ENCODE peak calls at places on chromosomes 1 and 21, in nine cellular contexts. E is mesendoderm; B is A673; D is osteoblast; I is CD8-positive, alpha-beta memory T cell; U is CD4-positive, alpha-beta T cell; V is CD8-positive, alpha-beta T cell; T is PC-3; N is heart right ventricle. P is an unnamed sample.

GRCh38 chr1:4057603-4058002 is 157.5 kb upstream of the C1orf174 start:
- DNase-seq in N (no peak), U (no peak), I (no peak), D (no peak), E (no peak), T (no peak), V (no peak), B (no peak), P (no peak)

GRCh38 chr1:238681021-238681420 is 705.3 kb upstream of the CHRM3 start:
- DNase-seq in B (no peak), I (no peak), U (no peak), E (no peak), T (peak), D (peak), N (no peak), V (no peak), P (no peak)

GRCh38 chr1:146012703-146013565 is 8.6 kb downstream of the HJV start:
- DNase-seq in V (peak), U (peak), N (no peak), B (peak), T (peak), E (peak), D (peak), I (peak), P (no peak)

GRCh38 chr1:184254849-184255248 is 132.0 kb upstream of the C1orf21 start:
- DNase-seq in T (no peak), I (no peak), D (no peak), B (no peak), U (no peak), V (no peak), E (peak), N (no peak), P (no peak)

GRCh38 chr1:228276361-228276831 is 68.6 kb downstream of the OBSCN start:
- DNase-seq in T (no peak), N (peak), D (no peak), I (no peak), V (no peak), U (no peak), E (no peak), B (no peak), P (peak)

GRCh38 chr21:14616303-14617039 is 70.4 kb upstream of the SAMSN1 start:
- DNase-seq in D (no peak), V (no peak), N (no peak), I (no peak), T (peak), U (no peak), E (peak), B (no peak), P (no peak)

GRCh38 chr1:8317647-8318360 is at the start of gene SLC45A1:
- DNase-seq in D (peak), T (peak), U (peak), N (peak), B (peak), E (peak), V (peak), I (peak), P (no peak)

GRCh38 chr1:65924471-65924870 is 131.8 kb downstream of the PDE4B start:
- DNase-seq in B (no peak), I (no peak), T (peak), V (no peak), D (peak), N (no peak), E (peak), U (no peak), P (no peak)

GRCh38 chr21:14403681-14404318 is 20.9 kb upstream of the HSPA13 start:
- DNase-seq in N (no peak), B (peak), V (no peak), E (no peak), T (peak), D (peak), U (no peak), I (no peak), P (no peak)

GRCh38 chr1:162283657-162284056 is 93.0 kb downstream of the SPATA46 start:
- DNase-seq in I (no peak), V (no peak), D (no peak), B (no peak), T (no peak), N (peak), E (no peak), U (no peak), P (no peak)

GRCh38 chr21:20110368-20110767 is 887.8 kb upstream of the NCAM2 start:
- DNase-seq in I (no peak), U (no peak), D (no peak), T (no peak), B (peak), E (no peak), N (no peak), V (no peak), P (no peak)

GRCh38 chr1:19877821-19878636 is 4.2 kb upstream of the OTUD3 start:
- DNase-seq in N (no peak), U (no peak), D (no peak), V (no peak), I (no peak), E (peak), T (no peak), B (peak), P (no peak)

GRCh38 chr21:46210378-46211136 is 18.0 kb downstream of the LSS start:
- DNase-seq in E (peak), B (no peak), U (no peak), I (peak), T (no peak), N (no peak), V (no peak), D (no peak), P (no peak)

GRCh38 chr1:76018045-76018444 is 56.5 kb upstream of the ST6GALNAC3 start:
- DNase-seq in T (no peak), B (no peak), E (no peak), V (no peak), N (no peak), D (no peak), I (no peak), U (no peak), P (no peak)

GRCh38 chr1:31708324-31708723 is 4.5 kb upstream of the COL16A1 start:
- DNase-seq in N (no peak), V (no peak), E (no peak), D (peak), U (no peak), B (no peak), T (no peak), I (no peak), P (no peak)

GRCh38 chr1:223886516-223886921 is 40.8 kb upstream of the TP53BP2 start:
- DNase-seq in D (no peak), T (peak), V (no peak), U (no peak), N (no peak), I (no peak), B (no peak), E (no peak), P (no peak)

GRCh38 chr1:173489149-173489600 is 12.0 kb downstream of the PRDX6 start:
- DNase-seq in V (no peak), T (peak), E (peak), U (no peak), B (no peak), I (no peak), N (no peak), D (no peak), P (no peak)

GRCh38 chr1:243343970-243344749 is 88.3 kb downstream of the SDCCAG8 start:
- DNase-seq in E (peak), U (no peak), I (no peak), N (no peak), V (no peak), T (peak), B (peak), D (no peak), P (no peak)

GRCh38 chr1:162661336-162661735 is 29.1 kb downstream of the DDR2 start:
- DNase-seq in B (no peak), U (no peak), T (no peak), E (no peak), D (peak), V (no peak), I (no peak), N (no peak), P (no peak)

GRCh38 chr1:22738522-22738921 is 27.9 kb downstream of the EPHB2 start:
- DNase-seq in T (peak), B (no peak), V (no peak), D (no peak), I (no peak), E (no peak), N (no peak), U (no peak), P (no peak)

GRCh38 chr1:204345425-204345824 is 14.3 kb downstream of the PLEKHA6 start:
- DNase-seq in B (no peak), D (peak), T (no peak), E (no peak), U (no peak), I (no peak), V (no peak), N (no peak), P (no peak)

GRCh38 chr1:76494807-76495206 is 372.5 kb upstream of the ST6GALNAC5 start:
- DNase-seq in D (no peak), U (no peak), N (no peak), T (no peak), V (no peak), E (no peak), B (no peak), I (no peak), P (no peak)

GRCh38 chr1:88180449-88181108 is 503.5 kb upstream of the PKN2 start:
- DNase-seq in B (peak), V (peak), N (peak), I (peak), E (peak), U (peak), D (peak), T (peak), P (no peak)

GRCh38 chr21:23160914-23161313 is 2162.7 kb downstream of the NCAM2 start:
- DNase-seq in V (no peak), T (peak), E (no peak), D (no peak), U (no peak), N (no peak), B (peak), I (no peak), P (no peak)

GRCh38 chr1:200893411-200893901 is 1.2 kb upstream of the INAVA start:
- DNase-seq in N (no peak), T (peak), D (peak), B (no peak), V (no peak), E (peak), U (no peak), I (peak), P (no peak)

GRCh38 chr1:111596499-111596898 is 23.1 kb upstream of the RAP1A start:
- DNase-seq in B (no peak), D (no peak), N (no peak), T (no peak), U (peak), V (peak), E (no peak), I (peak), P (no peak)

GRCh38 chr1:8239039-8239305 is 78.9 kb upstream of the SLC45A1 start:
- DNase-seq in I (no peak), U (no peak), D (no peak), N (no peak), E (peak), V (no peak), B (peak), T (peak), P (no peak)

GRCh38 chr1:166032163-166032562 is 134.6 kb downstream of the FAM78B start:
- DNase-seq in N (no peak), B (no peak), T (no peak), D (no peak), V (no peak), I (no peak), E (no peak), U (no peak), P (no peak)

GRCh38 chr1:214493126-214493796 is 58.1 kb downstream of the PTPN14 start:
- DNase-seq in B (no peak), N (no peak), V (no peak), T (no peak), D (no peak), U (no peak), E (no peak), I (no peak), P (no peak)

GRCh38 chr1:117629625-117630422 is 24.0 kb downstream of the TENT5C start:
- DNase-seq in I (no peak), N (no peak), E (no peak), U (no peak), V (no peak), T (no peak), D (peak), B (no peak), P (peak)

GRCh38 chr1:214404571-214405213 is 123.7 kb downstream of the SMYD2 start:
- DNase-seq in I (no peak), U (no peak), E (peak), N (no peak), V (no peak), T (peak), B (peak), D (no peak), P (no peak)

GRCh38 chr1:1021010-1021845 is 1.3 kb downstream of the AGRN start:
- DNase-seq in E (peak), B (peak), T (peak), I (no peak), V (no peak), D (peak), U (no peak), N (peak), P (no peak)

DNA sequence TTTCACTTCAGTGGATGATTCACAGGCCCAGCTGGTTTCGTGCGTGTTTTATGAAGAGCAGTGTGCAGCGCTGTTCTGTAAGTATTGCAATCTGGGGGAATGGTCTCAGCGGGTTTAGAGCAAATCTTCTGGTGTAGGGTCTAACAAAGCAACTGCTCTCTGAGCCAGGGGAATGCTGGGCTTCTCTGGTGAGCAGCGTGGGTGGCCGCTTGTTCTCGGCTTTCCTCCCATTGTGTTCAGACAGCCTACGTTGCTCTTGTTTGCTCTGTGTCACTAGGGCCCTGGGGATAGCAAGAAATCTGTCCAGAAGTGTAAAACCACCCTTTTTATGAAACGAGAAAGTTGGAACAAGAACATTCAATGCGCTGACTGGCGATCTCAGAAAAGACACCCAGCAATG is 42.3 kb upstream of the GADD45A start:
- DNase-seq in V (no peak), T (no peak), U (no peak), E (no peak), B (no peak), D (no peak), I (no peak), N (peak), P (no peak)
- H3K27ac ChIP-seq in V (no peak), T (no peak), U (no peak), E (no peak), B (no peak), D (no peak), I (no peak), N (peak), P (no peak)

DNA sequence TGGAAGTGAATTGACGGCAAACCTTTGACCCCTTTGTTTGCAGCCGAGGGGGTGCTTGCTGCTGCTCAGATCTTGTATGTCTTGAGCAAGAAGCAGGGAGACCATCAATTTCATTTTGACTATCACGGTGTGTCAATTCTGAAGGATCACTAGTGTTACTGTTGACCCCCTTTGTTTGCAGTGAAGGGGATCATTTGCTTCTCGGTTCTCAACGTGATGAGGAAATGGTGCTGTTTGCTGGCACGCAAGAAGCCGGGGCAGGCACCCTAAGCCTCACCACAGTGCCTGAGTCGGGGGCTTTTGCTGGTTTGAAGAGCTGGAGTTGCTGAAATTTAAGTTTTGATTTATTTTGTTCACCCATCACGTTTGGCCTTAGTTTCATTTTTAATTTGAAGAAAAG is 7.5 kb downstream of the RBM15 start:
- DNase-seq in E (no peak), I (no peak), U (no peak), T (no peak), N (no peak), V (no peak), D (no peak), B (no peak), P (no peak)
- H3K27ac ChIP-seq in E (no peak), I (no peak), U (no peak), T (no peak), N (no peak), V (no peak), D (no peak), B (no peak), P (no peak)

DNA sequence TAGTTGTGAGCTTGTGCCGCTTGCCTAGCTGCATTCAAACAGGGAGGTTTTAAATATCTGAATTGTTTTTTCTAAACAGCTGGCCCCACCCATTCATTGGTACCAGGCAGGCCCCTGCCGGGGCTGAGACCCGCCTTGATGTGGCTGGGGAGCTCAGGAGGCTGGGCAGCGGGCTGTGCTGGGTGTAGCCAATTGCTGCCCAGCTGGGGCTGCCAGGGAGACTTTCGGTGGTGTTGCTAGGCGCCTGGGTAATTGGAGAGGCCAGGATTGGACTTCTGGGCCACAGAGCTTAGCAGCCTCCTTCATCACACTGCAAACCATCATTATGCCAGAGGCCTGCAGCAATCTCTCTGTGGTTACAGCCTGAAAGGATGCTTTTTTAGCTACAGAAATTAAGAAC is 12.2 kb downstream of the RHBDL2 start:
- DNase-seq in T (no peak), N (peak), V (no peak), B (no peak), D (peak), U (no peak), I (no peak), E (no peak), P (no peak)
- H3K27ac ChIP-seq in T (no peak), N (peak), V (no peak), B (no peak), D (no peak), U (no peak), I (no peak), E (no peak), P (no peak)

DNA sequence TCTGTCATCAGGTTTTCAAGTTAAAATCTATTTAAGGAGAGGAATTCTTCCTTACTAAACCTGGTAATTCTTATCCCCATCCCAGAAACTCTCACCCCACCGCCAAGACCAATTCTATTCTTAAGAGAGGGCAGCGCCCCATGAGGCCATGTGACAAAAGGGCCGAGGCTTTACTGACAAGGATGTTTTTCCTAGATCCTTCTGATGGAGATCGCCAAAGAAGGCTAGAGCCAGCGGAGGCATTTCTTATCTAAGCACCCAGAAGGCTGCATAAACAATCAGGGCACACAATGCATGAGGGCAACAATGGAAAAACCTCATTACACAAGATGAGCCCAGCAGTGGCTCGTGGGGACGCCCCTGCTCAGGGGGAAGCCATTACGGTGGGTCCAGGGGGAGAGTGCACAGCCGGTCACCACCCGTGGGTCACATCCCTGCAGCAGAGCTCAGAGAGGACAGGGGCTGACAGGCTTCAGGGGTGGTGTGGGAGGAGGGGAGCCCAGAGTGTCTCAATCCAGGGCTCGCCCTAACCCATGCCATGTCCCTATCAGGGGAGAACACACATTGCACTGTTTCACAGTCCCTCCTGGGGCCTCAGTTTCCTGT is 88.7 kb downstream of the ITPKB start:
- DNase-seq in E (peak), U (no peak), B (no peak), I (no peak), T (no peak), V (no peak), N (no peak), D (peak), P (no peak)
- H3K27ac ChIP-seq in E (peak), U (peak), B (no peak), I (no peak), T (no peak), V (peak), N (peak), D (no peak), P (no peak)

GRCh38 chr1:226111109-226111864 is 48.8 kb downstream of the H3-3A start:
- DNase-seq in B (no peak), U (no peak), D (peak), I (no peak), E (no peak), N (no peak), T (no peak), V (no peak), P (no peak)
- H3K27ac ChIP-seq in B (no peak), U (peak), D (peak), I (peak), E (no peak), N (peak), T (no peak), V (no peak), P (peak)

DNA sequence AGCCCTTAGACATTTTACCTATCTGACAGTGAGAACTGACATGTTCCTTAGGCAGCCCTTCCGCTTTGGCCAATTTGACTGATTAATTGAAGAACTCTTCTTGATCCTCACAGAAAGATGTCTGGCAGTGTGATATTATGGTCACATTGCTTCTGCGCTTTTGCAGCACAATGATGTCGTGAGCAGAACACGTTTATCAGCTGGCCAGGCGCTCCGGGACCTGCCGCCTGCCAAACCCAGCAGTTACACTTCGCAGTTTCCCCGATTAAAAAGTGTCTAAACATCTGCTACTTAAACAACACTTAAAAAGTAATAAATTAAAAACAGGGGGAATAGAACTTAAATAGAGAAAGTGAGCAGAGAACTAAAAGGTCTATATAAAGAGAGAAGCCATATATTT is 103.5 kb upstream of the ETS2 start:
- DNase-seq in U (no peak), I (no peak), V (no peak), B (no peak), T (no peak), N (peak), D (no peak), E (no peak), P (no peak)
- H3K27ac ChIP-seq in U (no peak), I (no peak), V (no peak), B (no peak), T (no peak), N (no peak), D (no peak), E (no peak), P (no peak)

GRCh38 chr1:66996018-66996682 is 57.8 kb downstream of the SLC35D1 start:
- DNase-seq in U (peak), T (peak), D (peak), N (no peak), E (peak), B (peak), I (peak), V (peak), P (peak)
- H3K27ac ChIP-seq in U (no peak), T (no peak), D (no peak), N (no peak), E (no peak), B (no peak), I (no peak), V (no peak), P (no peak)

P was measured in coronary artery.